ENCODE peak calls at places on chromosomes 12 and 14, in nine cellular contexts. P, R, E, U, W, F, S, I and Z are unnamed samples.

GRCh38 chr12:18935371-18935965 is 194.1 kb upstream of the PLEKHA5 start:
- DNase-seq in P (no peak), R (peak; percentile 5), E (no peak), U (no peak), W (no peak), F (no peak), S (no peak), I (no peak), Z (no peak)

GRCh38 chr14:104515059-104515810 is 64.3 kb upstream of the C14orf180 start:
- DNase-seq in P (no peak), R (no peak), E (no peak), U (no peak), W (no peak), F (no peak), S (no peak), I (no peak), Z (no peak)

GRCh38 chr12:120194226-120194533 is 335 bp downstream of the GCN1 start:
- DNase-seq in P (no peak), R (no peak), E (no peak), U (no peak), W (no peak), F (no peak), S (no peak), I (no peak), Z (no peak)

GRCh38 chr14:100221419-100222218 is 17.3 kb upstream of the YY1 start:
- DNase-seq in P (peak; percentile 81), R (peak; percentile 46), E (peak; percentile 69), U (no peak), W (no peak), F (peak; percentile 59), S (no peak), I (peak; percentile 57), Z (peak; percentile 52)

GRCh38 chr12:111773801-111774551 is 7.2 kb downstream of the ALDH2 start:
- DNase-seq in P (no peak), R (peak; percentile 90), E (no peak), U (no peak), W (no peak), F (no peak), S (peak; percentile 76), I (peak; percentile 77), Z (peak; percentile 64)

GRCh38 chr14:36515896-36516718 is 3.9 kb downstream of the NKX2-1 start:
- DNase-seq in P (no peak), R (no peak), E (peak; percentile 50), U (no peak), W (peak; percentile 3), F (no peak), S (no peak), I (no peak), Z (no peak)

GRCh38 chr14:68757618-68758081 is 35.2 kb downstream of the ZFP36L1 start:
- DNase-seq in P (no peak), R (peak; percentile 68), E (no peak), U (no peak), W (no peak), F (no peak), S (no peak), I (peak; percentile 51), Z (peak; percentile 26)

GRCh38 chr12:46558696-46559095 is 186.1 kb upstream of the SLC38A2 start:
- DNase-seq in P (no peak), R (peak; percentile 64), E (no peak), U (no peak), W (no peak), F (no peak), S (no peak), I (no peak), Z (no peak)

GRCh38 chr12:34386016-34386415 is 363.7 kb downstream of the ALG10 start:
- DNase-seq in P (no peak), R (no peak), E (no peak), U (no peak), W (no peak), F (no peak), S (no peak), I (no peak), Z (no peak)

GRCh38 chr14:69794791-69795190 is 2.2 kb downstream of the SLC10A1 start:
- DNase-seq in P (no peak), R (no peak), E (no peak), U (no peak), W (no peak), F (no peak), S (no peak), I (no peak), Z (no peak)

GRCh38 chr14:85483037-85483436 is 46.9 kb upstream of the FLRT2 start:
- DNase-seq in P (peak; percentile 23), R (peak; percentile 18), E (peak; percentile 11), U (no peak), W (no peak), F (no peak), S (no peak), I (no peak), Z (no peak)